ENCODE peak calls at places on chromosomes 3 and 15, in ten cellular contexts. J, R, Z, L, T, E, C, Y, U and O are unnamed samples.
A peak's percentile ranks its signal among the peaks of the same experiment; 100 is the strongest.

GRCh38 chr15:52217186-52217585 is 26.0 kb upstream of the GNB5 start:
- DNase-seq in J (no peak), R (no peak), Z (no peak), L (no peak), T (no peak), E (no peak), C (no peak), Y (peak; percentile 64), U (no peak), O (no peak)

GRCh38 chr3:96410006-96410730 is 404.2 kb upstream of the EPHA6 start:
- DNase-seq in J (no peak), R (no peak), Z (no peak), L (no peak), T (no peak), E (no peak), C (no peak), Y (no peak), U (no peak), O (no peak)

GRCh38 chr3:129571605-129572547 is 28.9 kb downstream of the H1-8 start:
- DNase-seq in J (no peak), R (no peak), Z (no peak), L (no peak), T (no peak), E (no peak), C (no peak), Y (no peak), U (no peak), O (no peak)

GRCh38 chr3:38136272-38136806 is 588 bp downstream of the ACAA1 start:
- DNase-seq in J (peak; percentile 41), R (peak; percentile 46), Z (peak; percentile 69), L (no peak), T (peak; percentile 8), E (peak; percentile 14), C (no peak), Y (no peak), U (no peak), O (no peak)

GRCh38 chr15:38860682-38861081 is 296.1 kb upstream of the RASGRP1 start:
- DNase-seq in J (peak; percentile 64), R (no peak), Z (no peak), L (no peak), T (no peak), E (no peak), C (no peak), Y (no peak), U (no peak), O (no peak)

GRCh38 chr3:164514576-164514975 is 563.7 kb downstream of the SI start:
- DNase-seq in J (no peak), R (no peak), Z (no peak), L (no peak), T (no peak), E (no peak), C (no peak), Y (no peak), U (no peak), O (no peak)

GRCh38 chr15:42009474-42009873 is 11.4 kb downstream of the PLA2G4E start:
- DNase-seq in J (no peak), R (no peak), Z (no peak), L (no peak), T (no peak), E (no peak), C (no peak), Y (no peak), U (no peak), O (no peak)

GRCh38 chr15:66261056-66261455 is 7.5 kb upstream of the MEGF11 start:
- DNase-seq in J (peak; percentile 57), R (peak; percentile 14), Z (no peak), L (no peak), T (no peak), E (no peak), C (no peak), Y (no peak), U (no peak), O (no peak)

GRCh38 chr3:15755181-15755580 is 42.6 kb downstream of the ANKRD28 start:
- DNase-seq in J (no peak), R (peak; percentile 51), Z (no peak), L (no peak), T (no peak), E (no peak), C (no peak), Y (no peak), U (no peak), O (no peak)

GRCh38 chr3:191328383-191328962 is 721 bp upstream of the CCDC50 start:
- DNase-seq in J (no peak), R (no peak), Z (no peak), L (no peak), T (no peak), E (no peak), C (no peak), Y (no peak), U (no peak), O (no peak)

GRCh38 chr3:41583014-41583413 is 378.9 kb downstream of the ULK4 start:
- DNase-seq in J (no peak), R (no peak), Z (no peak), L (no peak), T (no peak), E (no peak), C (no peak), Y (no peak), U (no peak), O (no peak)

GRCh38 chr15:20280933-20281463 is 260.6 kb downstream of the GOLGA6L6 start:
- DNase-seq in J (no peak), R (no peak), Z (no peak), L (no peak), T (no peak), E (no peak), C (no peak), Y (no peak), U (no peak), O (no peak)
- H3K9me3 ChIP-seq in J (peaks cover 35% of the 10 kb centered on the region), R (peaks cover 6% of the 10 kb centered on the region), Z (peaks cover 24% of the 10 kb centered on the region), L (peaks cover 84% of the 10 kb centered on the region), T (peaks cover 64% of the 10 kb centered on the region), E (no peaks in the 10 kb centered on the region), C (no peaks in the 10 kb centered on the region), Y (peaks cover 93% of the 10 kb centered on the region), U (no peaks in the 10 kb centered on the region), O (peaks cover 16% of the 10 kb centered on the region)

GRCh38 chr3:185585523-185585861 is 603 bp upstream of the SENP2 start:
- DNase-seq in J (no peak), R (no peak), Z (no peak), L (no peak), T (no peak), E (no peak), C (no peak), Y (no peak), U (no peak), O (no peak)

GRCh38 chr3:185586644-185586964 is 509 bp downstream of the SENP2 start:
- DNase-seq in J (no peak), R (no peak), Z (no peak), L (no peak), T (no peak), E (no peak), C (no peak), Y (no peak), U (no peak), O (no peak)

GRCh38 chr3:185583925-185584324 is 2.2 kb upstream of the SENP2 start:
- DNase-seq in J (no peak), R (no peak), Z (no peak), L (no peak), T (no peak), E (no peak), C (no peak), Y (peak; percentile 35), U (no peak), O (no peak)

GRCh38 chr3:185584681-185585080 is 1.4 kb upstream of the SENP2 start:
- DNase-seq in J (no peak), R (no peak), Z (no peak), L (no peak), T (no peak), E (no peak), C (no peak), Y (no peak), U (no peak), O (no peak)

GRCh38 chr3:185585862-185586643 is at the start of gene SENP2:
- DNase-seq in J (peak; percentile 99), R (peak; percentile 99), Z (peak; percentile 100), L (peak; percentile 100), T (peak; percentile 97), E (peak; percentile 100), C (peak; percentile 99), Y (peak; percentile 99), U (peak; percentile 99), O (peak; percentile 99)
- TF ChIP-seq CTCF in J (no peak), R (no peak), Z (no peak), L (no peak), T (no peak), E (no peak), C (no peak), Y (no peak), U (no peak), O (no peak)

DNA sequence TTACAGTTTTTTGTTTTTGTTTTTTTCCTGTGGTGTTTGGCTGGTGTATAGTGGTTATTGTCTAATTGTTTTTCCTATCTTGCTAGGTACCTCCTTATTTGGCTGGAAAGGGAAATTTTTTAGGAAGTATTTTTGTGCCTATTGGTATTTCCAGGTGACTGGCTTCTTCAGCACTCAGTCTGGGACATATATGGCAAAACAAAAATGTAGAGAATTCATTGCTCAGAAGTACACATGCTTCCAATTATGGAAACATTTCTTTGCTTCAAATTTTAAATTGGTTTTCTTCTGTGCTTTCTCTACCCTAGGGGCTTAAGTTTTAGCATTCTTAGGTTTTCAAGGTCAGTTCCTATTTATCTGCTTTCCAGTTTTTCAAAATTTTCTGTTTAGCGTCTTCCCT is 231.8 kb upstream of the DPPA4 start:
- DNase-seq in J (no peak), R (no peak), Z (no peak), L (no peak), T (no peak), E (no peak), C (no peak), Y (no peak), U (no peak), O (no peak)
- H3K9me3 ChIP-seq in J (no peaks in the 10 kb centered on the region), R (no peaks in the 10 kb centered on the region), Z (no peaks in the 10 kb centered on the region), L (no peaks in the 10 kb centered on the region), T (no peaks in the 10 kb centered on the region), E (no peaks in the 10 kb centered on the region), C (no peaks in the 10 kb centered on the region), Y (no peaks in the 10 kb centered on the region), U (no peaks in the 10 kb centered on the region), O (no peaks in the 10 kb centered on the region)

GRCh38 chr3:79517766-79518413 is 249.9 kb downstream of the ROBO1 start:
- DNase-seq in J (peak; percentile 63), R (peak; percentile 55), Z (no peak), L (no peak), T (no peak), E (no peak), C (no peak), Y (no peak), U (no peak), O (no peak)
- TF ChIP-seq CTCF in J (peak; percentile 81), R (peak; percentile 87), Z (peak; percentile 33), L (no peak), T (peak; percentile 78), E (peak; percentile 58), C (peak; percentile 13), Y (peak; percentile 85), U (peak; percentile 19), O (peak; percentile 57)